ENCODE peak calls at places on chromosomes 11 and 22, in six cellular contexts. Z is LNCaP clone FGC, S is Peyer's patch, M is dorsolateral prefrontal cortex, J is fibroblast of pulmonary artery, X is astrocyte of the cerebellum. Y is an unnamed sample.

GRCh38 chr11:126256216-126256615 is 12.5 kb downstream of the SRPRA start:
- DNase-seq in S (no peak), J (no peak), M (no peak), Z (no peak), X (no peak), Y (no peak)

GRCh38 chr11:93034031-93034430 is 64.6 kb downstream of the MTNR1B start:
- DNase-seq in M (no peak), S (no peak), X (peak; percentile 91), Z (no peak), J (no peak), Y (no peak)

GRCh38 chr11:6319879-6320410 is 356 bp downstream of the CAVIN3 start:
- DNase-seq in S (peak; percentile 79), Z (no peak), M (peak; percentile 81), J (peak; percentile 91), X (peak; percentile 53), Y (peak; percentile 88)

GRCh38 chr11:43327987-43328386 is 16.2 kb downstream of the API5 start:
- DNase-seq in X (peak; percentile 77), M (no peak), J (peak; percentile 96), S (peak; percentile 81), Z (peak; percentile 23), Y (peak; percentile 96)

GRCh38 chr22:19822301-19823117 is 32.2 kb downstream of the GNB1L start:
- DNase-seq in Z (no peak), J (no peak), M (no peak), S (peak; percentile 46), X (no peak), Y (no peak)

GRCh38 chr11:19846654-19847330 is 134.2 kb downstream of the NAV2 start:
- DNase-seq in S (no peak), X (peak; percentile 58), M (peak; percentile 56), Z (no peak), J (peak; percentile 57), Y (no peak)

GRCh38 chr11:70695086-70695960 is 297.0 kb downstream of the CTTN start:
- DNase-seq in M (no peak), Z (no peak), J (no peak), X (no peak), S (no peak), Y (no peak)

GRCh38 chr22:27473533-27473932 is 328.0 kb downstream of the MN1 start:
- DNase-seq in M (no peak), Z (no peak), J (no peak), X (no peak), S (no peak), Y (peak; percentile 95)

GRCh38 chr11:69217276-69218105 is 61.8 kb downstream of the SMIM38 start:
- DNase-seq in Z (no peak), J (no peak), S (peak; percentile 43), M (peak; percentile 54), X (no peak), Y (no peak)

GRCh38 chr11:126416542-126417090 is 61.1 kb downstream of the ST3GAL4 start:
- DNase-seq in J (peak; percentile 83), M (peak; percentile 90), S (peak; percentile 88), X (peak; percentile 34), Z (no peak), Y (peak; percentile 67)

DNA sequence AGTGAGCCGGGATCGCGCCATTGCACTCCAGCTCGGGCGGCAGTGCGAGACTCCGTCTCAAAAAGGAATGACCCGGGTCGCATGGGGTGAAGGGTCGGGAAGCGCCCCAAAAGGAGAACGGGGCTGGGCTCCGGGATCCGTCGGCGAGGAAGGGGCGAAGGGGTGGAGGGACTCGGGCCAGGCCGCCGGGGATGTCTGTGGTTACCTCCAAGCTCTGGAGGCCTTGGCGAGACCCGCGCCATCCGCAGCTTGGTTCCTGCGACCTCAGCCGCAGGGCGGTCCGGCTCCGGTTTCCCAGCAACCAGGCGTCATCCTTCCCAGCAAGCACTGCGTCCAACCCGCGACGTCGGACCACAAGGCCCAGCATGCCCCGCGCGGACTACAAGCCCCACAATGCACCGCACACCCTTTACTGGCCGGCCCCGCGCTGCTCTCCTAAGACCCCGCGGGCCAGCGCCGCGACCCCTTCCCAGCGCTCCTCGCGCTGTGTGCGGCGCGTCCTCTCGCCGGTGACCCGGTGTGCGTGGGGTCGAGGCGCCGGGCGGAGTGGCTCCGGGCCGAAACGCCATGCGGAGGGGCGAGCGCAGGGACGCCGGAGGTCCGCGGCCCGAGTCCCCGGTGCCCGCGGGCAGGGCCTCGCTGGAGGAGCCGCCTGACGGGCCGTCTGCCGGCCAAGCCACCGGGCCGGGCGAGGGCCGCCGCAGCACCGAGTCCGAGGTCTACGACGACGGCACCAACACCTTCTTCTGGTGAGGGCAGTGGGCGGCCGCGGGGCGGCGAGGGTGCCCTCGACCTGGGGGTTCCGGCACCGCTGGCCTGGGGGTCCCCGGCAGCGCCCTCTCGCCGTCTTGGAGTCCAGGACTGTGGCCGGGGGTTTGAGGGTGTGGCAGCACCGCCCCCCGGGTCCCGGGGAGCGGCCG is at the start of gene PTDSS2:
- DNase-seq in Z (peak; percentile 87), J (peak; percentile 97), S (peak; percentile 98), M (peak; percentile 97), X (peak; percentile 92), Y (peak; percentile 97)
- TF ChIP-seq CTCF in Z (no peak), J (no peak), S (no peak), M (peak; percentile 37), X (no peak), Y (no peak)

DNA sequence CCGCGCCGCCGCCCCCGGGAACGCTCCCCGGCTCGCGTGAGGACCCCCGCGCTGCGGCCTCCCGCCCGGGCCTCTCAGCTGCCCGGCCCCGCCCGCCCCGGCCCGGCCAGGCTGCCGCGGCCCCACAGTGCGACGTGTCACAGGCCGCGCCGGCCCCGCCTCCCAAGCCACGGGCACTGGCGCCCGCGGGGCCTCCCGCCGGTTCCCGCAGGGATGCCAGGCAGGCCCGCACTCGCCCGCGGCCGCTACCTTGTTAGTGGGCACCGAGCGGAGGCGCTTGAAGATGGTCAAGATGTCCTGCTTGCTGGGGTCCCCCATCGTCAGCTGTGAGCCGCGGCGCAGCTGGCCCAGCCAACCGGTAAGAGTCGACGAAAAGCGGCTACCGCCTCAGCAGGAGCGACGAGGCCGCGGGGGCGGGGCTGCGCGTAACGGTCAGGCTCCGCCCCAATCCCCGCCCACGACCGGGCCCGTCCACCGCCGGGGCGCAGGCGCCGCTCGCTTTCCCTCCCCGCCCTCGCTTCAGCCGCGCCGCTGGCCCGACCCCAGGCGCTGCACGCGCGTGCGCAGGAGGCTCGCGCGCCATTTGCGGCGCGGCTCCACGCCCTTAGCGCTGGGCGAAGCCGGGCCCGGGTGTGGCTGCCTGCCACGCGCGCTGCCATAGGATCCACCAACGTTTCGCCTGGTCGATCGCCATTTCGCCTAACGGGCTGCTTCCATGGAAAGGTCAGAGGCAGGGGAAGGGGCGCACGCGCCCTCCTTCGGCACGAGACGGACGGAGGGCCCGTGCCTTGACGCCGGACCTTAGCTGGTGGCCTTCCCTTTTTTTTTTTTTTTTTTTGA is at the start of gene ARFGAP3:
- DNase-seq in Z (peak; percentile 58), J (peak; percentile 95), X (peak; percentile 75), S (peak; percentile 97), M (peak; percentile 95), Y (peak; percentile 95)
- H3K4me3 ChIP-seq in Z (peak within 1 kb of the TSS; percentile 76), J (peak within 1 kb of the TSS; percentile 94), X (peak within 1 kb of the TSS; percentile 73), S (peak within 1 kb of the TSS; percentile 96), M (peak within 1 kb of the TSS; percentile 89), Y (peak within 1 kb of the TSS; percentile 51)

DNA sequence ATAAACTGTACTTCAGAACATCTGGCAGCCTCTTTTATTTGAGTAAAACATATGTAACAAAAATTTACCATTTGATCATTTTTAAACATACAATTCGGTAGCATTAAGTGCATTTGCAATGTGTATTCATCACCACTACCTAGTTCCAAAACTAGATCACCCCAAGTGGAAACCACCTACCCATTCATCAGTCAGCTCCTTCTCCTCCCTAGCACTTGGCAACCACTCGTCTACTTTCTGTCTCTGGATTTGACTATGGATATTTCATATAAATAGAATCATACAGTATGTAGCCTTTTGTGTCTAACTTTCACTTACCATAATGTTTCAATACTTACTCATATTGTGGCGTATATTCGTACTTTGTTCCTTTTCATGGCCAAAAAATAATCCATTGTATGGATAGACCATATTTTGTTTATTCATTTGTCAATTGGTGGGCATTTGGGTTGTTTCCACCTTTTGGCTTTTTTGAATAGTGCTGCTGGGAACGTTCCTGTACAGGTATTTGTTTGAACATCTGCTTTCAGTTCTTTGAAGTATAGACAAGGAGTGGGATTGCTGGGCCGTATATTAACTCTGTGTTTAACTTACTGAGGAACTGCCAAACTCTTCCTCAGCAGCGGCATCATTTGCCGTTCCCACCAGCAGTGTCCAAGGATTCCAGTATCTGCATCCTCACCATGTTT is 27.2 kb upstream of the ADORA2A start:
- DNase-seq in J (no peak), M (no peak), X (no peak), Z (no peak), S (no peak), Y (no peak)
- TF ChIP-seq CTCF in J (no peak), M (no peak), X (no peak), Z (no peak), S (no peak), Y (no peak)

GRCh38 chr11:129249923-129250322 is 57.8 kb upstream of the ARHGAP32 start:
- DNase-seq in Z (no peak), S (no peak), M (no peak), X (no peak), J (no peak), Y (no peak)

GRCh38 chr11:129249351-129249750 is 57.2 kb upstream of the ARHGAP32 start:
- DNase-seq in Z (no peak), M (no peak), S (no peak), X (peak; percentile 72), J (peak; percentile 84), Y (peak; percentile 66)

GRCh38 chr11:129248618-129249017 is 56.5 kb upstream of the ARHGAP32 start:
- DNase-seq in Z (no peak), M (no peak), J (peak; percentile 62), S (no peak), X (no peak), Y (peak; percentile 47)

GRCh38 chr11:129251067-129251466 is 58.9 kb upstream of the ARHGAP32 start:
- DNase-seq in Z (no peak), M (no peak), J (peak; percentile 32), S (no peak), X (no peak), Y (no peak)

DNA sequence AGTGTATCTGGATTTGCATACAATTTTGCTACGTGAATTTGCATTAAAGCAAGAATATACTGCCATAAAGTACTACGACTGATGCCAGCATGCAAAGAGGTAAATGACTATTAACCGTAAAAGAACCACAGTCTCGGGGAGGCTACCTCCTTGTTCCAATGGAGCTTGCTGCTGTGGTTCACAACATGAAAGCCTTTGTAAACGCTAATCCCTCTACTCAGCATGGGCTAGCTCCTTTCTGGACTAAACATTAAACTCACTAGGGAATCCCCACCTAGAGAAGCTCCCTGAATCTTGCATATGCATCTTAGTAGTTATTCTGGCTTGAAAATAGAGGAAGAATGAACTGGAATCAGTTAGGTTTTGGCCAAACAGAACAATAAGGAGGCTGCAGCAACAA is 60.5 kb upstream of the ARHGAP32 start:
- DNase-seq in Z (no peak), S (no peak), J (no peak), M (no peak), X (no peak), Y (no peak)
- H3K4me3 ChIP-seq in Z (no peak overlapping the region), S (no peak overlapping the region), J (no peak overlapping the region), M (no peak overlapping the region), X (no peak overlapping the region), Y (no peak overlapping the region)

GRCh38 chr11:65718964-65719492 is 1.6 kb downstream of the RNASEH2C start:
- DNase-seq in Z (no peak), J (peak; percentile 29), S (no peak), X (no peak), M (no peak), Y (no peak)
- TF ChIP-seq CTCF in Z (peak; percentile 22), J (no peak), S (no peak), X (no peak), M (no peak), Y (no peak)

Y was measured in epithelial cell of esophagus.